ENCODE peak calls at places on chromosomes 6 and 20, in seven cellular contexts. C is BJ, Y is neural progenitor cell, E is endothelial cell of umbilical vein, U is fibroblast of the aortic adventitia, X is colonic mucosa, Q is WTC11. B is an unnamed sample.

GRCh38 chr20:31815408-31816188 is 3.6 kb upstream of the MYLK2 start:
- DNase-seq in C (no peak), X (no peak), U (peak), Q (no peak), E (no peak), Y (no peak), B (no peak)

GRCh38 chr6:19731286-19731685 is 105.9 kb upstream of the ID4 start:
- DNase-seq in U (peak), X (no peak), C (peak), Q (no peak), Y (no peak), E (no peak), B (peak)

GRCh38 chr6:110116258-110116657 is 63.2 kb downstream of the WASF1 start:
- DNase-seq in Q (peak), E (no peak), X (no peak), C (no peak), Y (peak), U (no peak), B (no peak)

GRCh38 chr6:31826793-31827285 is 699 bp upstream of the HSPA1B start:
- DNase-seq in Y (peak), C (peak), Q (peak), X (peak), E (no peak), U (peak), B (peak)

GRCh38 chr20:33450867-33451266 is 7.3 kb upstream of the SNTA1 start:
- DNase-seq in C (no peak), X (no peak), Y (no peak), E (no peak), Q (no peak), U (no peak), B (no peak)

GRCh38 chr6:26202201-26202611 is 115.0 kb downstream of the HFE start:
- DNase-seq in U (no peak), Q (no peak), E (no peak), C (no peak), X (no peak), Y (no peak), B (no peak)

GRCh38 chr6:25083784-25084507 is 148.2 kb upstream of the RIPOR2 start:
- DNase-seq in Y (no peak), Q (no peak), C (no peak), U (no peak), X (no peak), E (no peak), B (no peak)

GRCh38 chr6:89597988-89598387 is 40.6 kb downstream of the LYRM2 start:
- DNase-seq in U (peak), X (no peak), Y (no peak), Q (no peak), C (no peak), E (peak), B (peak)

GRCh38 chr20:16189371-16189770 is 383.9 kb downstream of the KIF16B start:
- DNase-seq in Q (no peak), E (no peak), U (no peak), Y (peak), C (no peak), X (no peak), B (no peak)

GRCh38 chr6:118724211-118724610 is 72.8 kb upstream of the CEP85L start:
- DNase-seq in X (no peak), C (no peak), E (no peak), U (no peak), Q (no peak), Y (no peak), B (no peak)

GRCh38 chr20:39103732-39104131 is 141.6 kb downstream of the DHX35 start:
- DNase-seq in U (peak), C (no peak), E (no peak), X (no peak), Q (no peak), Y (no peak), B (no peak)

GRCh38 chr6:129577691-129578090 is 132.3 kb downstream of the ARHGAP18 start:
- DNase-seq in E (peak), U (no peak), Q (no peak), C (no peak), X (no peak), Y (no peak), B (no peak)
- TF ChIP-seq CTCF in E (no peak), U (no peak), Q (no peak), C (no peak), X (no peak), Y (no peak), B (no peak)

DNA sequence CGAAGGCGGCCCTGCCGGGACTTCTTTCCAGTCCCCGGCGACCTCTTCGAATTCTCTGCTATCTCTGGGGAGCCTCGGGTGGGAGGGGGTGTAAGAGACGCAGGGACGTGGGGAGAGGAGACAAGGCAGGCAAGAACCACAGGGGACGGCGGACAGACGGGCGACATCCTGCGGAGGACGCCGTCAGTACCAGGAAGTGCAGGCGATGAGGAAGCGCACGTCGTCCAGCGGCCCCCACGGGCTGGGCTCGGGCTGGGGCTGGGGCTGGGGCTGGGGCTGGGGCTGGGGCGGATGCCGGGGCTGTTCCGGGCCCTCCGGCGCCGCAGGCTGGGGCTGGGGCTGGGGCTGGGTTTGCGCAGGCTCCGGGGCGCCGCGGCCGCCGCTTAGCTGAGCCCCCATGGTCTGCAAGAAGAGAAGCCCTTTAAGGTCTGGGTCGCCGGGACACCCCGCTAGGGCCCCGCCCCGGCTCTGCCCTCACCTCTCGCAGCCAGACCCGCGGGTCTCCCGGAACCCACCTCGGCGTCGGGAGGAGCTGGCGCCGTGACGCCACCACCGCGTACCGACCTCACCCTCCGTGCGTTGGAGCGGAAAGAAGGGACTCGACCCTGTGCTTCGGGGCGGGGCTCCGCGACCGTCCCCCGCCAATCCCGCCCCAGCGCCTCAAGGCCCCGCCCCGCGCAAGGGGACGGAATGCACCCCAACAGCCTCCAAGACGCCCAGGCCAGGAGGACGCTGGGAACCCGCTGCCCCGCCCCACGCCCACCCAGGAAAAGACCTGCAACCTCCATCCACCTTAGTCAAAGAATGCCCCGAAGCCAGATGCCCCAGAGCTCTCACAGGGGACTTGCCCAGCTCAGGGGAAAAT is at the start of gene MMP24OS:
- DNase-seq in U (peak), X (peak), C (peak), Q (peak), E (peak), Y (peak), B (peak)
- TF ChIP-seq CTCF in U (peak), X (no peak), C (peak), Q (no peak), E (peak), Y (peak), B (peak)

DNA sequence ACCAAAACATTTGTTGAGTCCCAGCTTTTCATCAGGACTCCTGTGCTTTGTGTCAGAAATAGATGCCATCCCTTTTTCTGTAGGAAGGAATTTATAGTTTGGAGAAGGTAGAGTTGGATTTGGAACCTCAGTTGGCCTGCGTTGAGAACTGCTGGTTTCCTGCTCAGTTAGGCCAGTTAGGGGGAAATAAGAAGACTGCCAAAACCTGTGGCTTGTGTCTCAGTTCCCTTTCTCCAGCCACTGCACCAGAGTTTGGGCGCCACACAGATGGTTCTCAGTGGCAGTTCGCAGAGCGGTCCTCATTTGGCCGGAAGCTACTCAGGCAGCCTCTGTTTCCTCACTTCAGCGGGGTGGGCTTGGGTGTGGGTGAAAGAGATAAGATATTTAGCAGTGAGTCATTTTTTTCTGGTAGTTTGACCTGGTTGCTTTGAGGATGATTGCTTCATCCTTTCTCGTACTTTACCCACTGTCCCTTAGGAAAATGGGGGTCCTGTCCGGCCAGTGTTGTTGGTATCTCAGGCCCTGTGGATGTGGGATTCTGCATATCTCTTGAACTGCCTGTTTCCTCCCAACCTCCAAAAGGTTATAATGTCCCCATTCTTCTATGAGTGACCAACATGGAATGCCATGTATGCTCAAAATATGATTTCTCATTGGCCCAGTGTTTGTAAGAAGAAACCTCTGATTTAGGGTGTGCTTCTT is 53.7 kb downstream of the JARID2 start:
- DNase-seq in U (peak), C (no peak), E (no peak), Q (no peak), X (no peak), Y (no peak), B (peak)
- TF ChIP-seq CTCF in U (no peak), C (no peak), E (no peak), Q (no peak), X (no peak), Y (no peak), B (no peak)

GRCh38 chr6:101386982-101387381 is 6.5 kb upstream of the GRIK2 start:
- DNase-seq in U (no peak), Y (peak), X (no peak), Q (no peak), C (no peak), E (no peak), B (no peak)
- TF ChIP-seq CTCF in U (peak), Y (peak), X (no peak), Q (no peak), C (peak), E (no peak), B (peak)

DNA sequence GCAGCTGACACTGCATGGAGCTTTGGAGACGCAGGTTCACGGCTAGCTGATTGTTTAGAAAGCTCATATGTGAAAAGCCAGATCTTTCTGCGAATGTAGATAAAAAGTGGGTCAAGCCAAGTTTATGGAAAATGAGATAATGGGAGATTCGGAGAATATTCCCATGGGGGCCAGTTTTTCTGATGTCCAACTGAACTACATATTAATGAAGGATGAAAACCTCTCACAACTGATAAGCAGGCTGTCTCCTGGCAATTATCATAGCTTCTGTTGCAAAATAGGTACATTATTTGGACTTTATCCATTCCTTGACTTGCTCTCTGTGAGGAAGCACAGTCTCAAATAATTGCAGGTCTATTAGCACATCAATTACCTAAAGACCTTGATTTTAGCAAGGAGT is 21.1 kb downstream of the HDGFL1 start:
- DNase-seq in Y (no peak), X (no peak), C (no peak), U (peak), Q (no peak), E (no peak), B (no peak)
- TF ChIP-seq CTCF in Y (no peak), X (no peak), C (no peak), U (no peak), Q (no peak), E (no peak), B (no peak)